ENCODE peak calls at places on chromosomes 4 and X, in nine cellular contexts. T is aorta, O is cardiac muscle cell, D is iPS DF 6.9, R is Peyer's patch, J is fibroblast of lung, H is body of pancreas, F is GM23248, K is uterus. L is an unnamed sample. For H3K27me3, the result is how much of the 10 kb centered on the place peaks cover.

GRCh38 chr4:1177274-1178141 is 5.1 kb upstream of the SPON2 start:
- DNase-seq in H (no peak), T (no peak), D (no peak), J (peak), F (peak), R (no peak), O (no peak), K (no peak), L (no peak)

GRCh38 chr4:93000914-93001313 is 697.1 kb downstream of the GRID2 start:
- DNase-seq in H (no peak), J (no peak), D (no peak), F (no peak), R (no peak), K (no peak), T (no peak), O (no peak), L (no peak)

GRCh38 chrX:151711787-151712186 is 4.0 kb upstream of the FATE1 start:
- DNase-seq in F (no peak), K (no peak), D (no peak), J (no peak), O (no peak), R (peak), T (peak), H (no peak), L (no peak)

GRCh38 chr4:25089058-25089763 is 58.5 kb upstream of the LGI2 start:
- DNase-seq in K (no peak), O (no peak), D (no peak), T (no peak), R (no peak), J (no peak), H (no peak), F (no peak), L (no peak)

GRCh38 chrX:101552714-101553113 is 2.4 kb downstream of the ARMCX1 start:
- DNase-seq in K (no peak), H (no peak), F (no peak), R (no peak), J (no peak), D (no peak), T (no peak), O (no peak), L (no peak)

GRCh38 chrX:119537487-119537886 is 27.7 kb downstream of the STEEP1 start:
- DNase-seq in F (no peak), H (no peak), K (no peak), R (no peak), J (no peak), O (no peak), D (no peak), T (no peak), L (no peak)

GRCh38 chrX:108735680-108736508 is 469 bp downstream of the IRS4 start:
- DNase-seq in T (peak), F (peak), J (peak), H (no peak), D (no peak), K (no peak), R (no peak), O (peak), L (no peak)

GRCh38 chr4:129428454-129428853 is 332.5 kb downstream of the C4orf33 start:
- DNase-seq in D (no peak), R (no peak), F (no peak), J (no peak), O (no peak), T (no peak), K (no peak), H (no peak), L (no peak)

GRCh38 chrX:19156223-19156622 is 34.0 kb upstream of the ADGRG2 start:
- DNase-seq in H (no peak), K (no peak), D (no peak), T (no peak), R (no peak), J (no peak), O (peak), F (peak), L (no peak)

GRCh38 chr4:48345542-48345941 is 4.2 kb downstream of the SLAIN2 start:
- DNase-seq in O (no peak), K (no peak), H (no peak), R (no peak), J (no peak), F (no peak), T (no peak), D (no peak), L (no peak)

GRCh38 chr4:184641022-184641421 is 8.2 kb downstream of the CASP3 start:
- DNase-seq in O (no peak), R (no peak), T (no peak), F (no peak), J (no peak), K (no peak), D (no peak), H (no peak), L (no peak)

GRCh38 chrX:20414781-20415445 is 148.2 kb upstream of the RPS6KA3 start:
- DNase-seq in K (no peak), R (no peak), T (no peak), D (no peak), J (peak), F (no peak), H (no peak), O (no peak), L (no peak)

GRCh38 chr4:14855719-14856075 is 146.6 kb upstream of the CPEB2 start:
- DNase-seq in F (no peak), R (no peak), T (no peak), H (no peak), J (no peak), D (no peak), K (no peak), O (no peak), L (no peak)

GRCh38 chr4:7970031-7970946 is 30.6 kb upstream of the AFAP1 start:
- DNase-seq in J (peak), D (no peak), F (peak), K (peak), T (no peak), O (no peak), H (no peak), R (peak), L (peak)

GRCh38 chr4:89248879-89249281 is 58.7 kb downstream of the GPRIN3 start:
- DNase-seq in R (no peak), O (no peak), J (no peak), H (peak), F (no peak), K (no peak), D (no peak), T (peak), L (no peak)

GRCh38 chr4:115082633-115083032 is 30.8 kb downstream of the NDST4 start:
- DNase-seq in T (no peak), D (no peak), O (no peak), K (no peak), H (no peak), R (no peak), F (no peak), J (no peak), L (no peak)

GRCh38 chr4:128544277-128544676 is 256.7 kb upstream of the PGRMC2 start:
- DNase-seq in O (no peak), F (no peak), K (no peak), J (no peak), R (no peak), D (no peak), T (no peak), H (no peak), L (no peak)

GRCh38 chr4:122874194-122874593 is 47.6 kb downstream of the FGF2 start:
- DNase-seq in F (peak), O (no peak), K (no peak), D (no peak), T (no peak), R (no peak), J (peak), H (no peak), L (no peak)

GRCh38 chr4:8913121-8913857 is 41.6 kb upstream of the HMX1 start:
- DNase-seq in T (peak), D (no peak), F (peak), K (no peak), J (no peak), H (peak), R (peak), O (no peak), L (no peak)

GRCh38 chrX:110145854-110146253 is 142.9 kb downstream of the TMEM164 start:
- DNase-seq in O (peak), H (no peak), T (no peak), F (peak), J (peak), R (peak), D (no peak), K (peak), L (no peak)

GRCh38 chr4:80142396-80143304 is 54.7 kb upstream of the PRDM8 start:
- DNase-seq in H (no peak), D (no peak), T (no peak), F (peak), O (no peak), K (no peak), J (no peak), R (no peak), L (no peak)

DNA sequence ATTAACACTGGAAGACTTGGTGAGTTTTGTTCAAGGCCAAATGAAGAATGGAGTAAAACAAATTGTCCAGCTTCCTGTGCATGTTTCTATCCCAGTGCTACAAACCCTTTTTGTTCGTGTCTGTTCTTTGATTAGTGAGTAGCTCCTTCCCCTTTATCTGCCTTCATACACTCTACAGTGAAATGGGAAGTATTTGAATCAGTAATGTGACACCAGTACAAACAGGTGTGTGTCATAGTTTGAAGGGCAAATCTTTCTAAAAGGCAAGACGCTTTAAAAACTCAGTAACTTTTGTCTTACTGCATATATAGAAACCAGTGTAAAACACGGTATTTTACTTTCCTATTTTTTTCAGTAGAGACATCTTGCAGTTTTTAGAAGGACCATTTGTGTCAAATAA is 5.9 kb downstream of the ARHGEF38 start:
- DNase-seq in O (no peak), H (no peak), D (no peak), R (no peak), F (no peak), K (no peak), T (no peak), J (no peak), L (no peak)
- H3K27me3 ChIP-seq in O (half or more), H (under half), D (under half), R (under half), F (under half), K (under half), T (under half), J (under half), L (under half)

DNA sequence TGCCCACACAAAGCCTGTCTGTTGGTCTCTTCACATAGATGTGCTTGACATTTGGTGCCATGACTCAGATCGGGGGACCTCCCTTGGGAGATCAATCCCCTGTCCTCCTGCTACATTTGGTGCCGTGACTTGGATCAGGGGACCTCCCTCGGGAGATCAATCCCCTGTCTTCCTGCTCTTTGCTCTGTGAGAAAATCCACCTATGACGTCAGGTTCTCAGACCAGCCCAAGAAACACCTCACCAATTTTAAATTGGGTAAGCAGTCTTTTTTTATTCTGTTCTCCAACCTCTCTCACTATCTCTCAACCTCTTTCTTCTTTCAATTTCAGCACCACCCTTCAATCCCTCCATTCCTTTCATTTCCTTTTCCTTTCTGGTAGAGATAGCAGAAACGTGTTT is 159.6 kb upstream of the AGTR2 start:
- DNase-seq in R (no peak), T (no peak), K (no peak), O (no peak), H (no peak), F (no peak), D (no peak), J (no peak), L (no peak)
- H3K27me3 ChIP-seq in R (under half), T (under half), K (under half), O (under half), H (under half), F (under half), D (under half), J (under half), L (under half)

GRCh38 chr4:151443777-151444176 is 34.8 kb downstream of the FHIP1A start:
- DNase-seq in H (no peak), F (no peak), O (no peak), T (no peak), J (no peak), K (no peak), R (no peak), D (no peak), L (no peak)
- H3K27me3 ChIP-seq in H (under half), F (under half), O (under half), T (under half), J (under half), K (under half), R (under half), D (under half), L (under half)

DNA sequence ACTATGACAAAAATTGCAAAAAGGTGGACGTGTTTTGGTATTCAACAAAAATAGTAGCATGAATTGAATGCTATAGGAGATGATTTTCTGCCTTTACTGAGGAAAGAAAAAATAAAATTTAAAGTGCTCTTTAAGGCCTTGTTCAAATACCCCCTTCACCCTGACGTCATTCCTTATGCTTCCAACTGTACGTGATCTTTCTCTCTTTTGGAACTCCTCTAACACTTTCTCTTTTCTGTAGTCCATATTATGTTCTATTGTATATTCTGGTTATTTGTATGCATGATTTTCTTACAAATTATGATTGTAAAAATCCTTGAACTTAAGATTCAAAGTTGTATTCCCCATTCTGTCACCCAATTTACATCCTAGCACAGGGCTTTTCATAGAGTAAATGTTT is 100.5 kb downstream of the POU4F2 start:
- DNase-seq in D (no peak), R (no peak), H (no peak), T (no peak), F (no peak), J (no peak), K (no peak), O (no peak), L (no peak)
- H3K27me3 ChIP-seq in D (under half), R (under half), H (under half), T (under half), F (under half), J (under half), K (under half), O (under half), L (under half)

GRCh38 chr4:173521474-173522159 is 8.4 kb downstream of the HAND2 start:
- DNase-seq in D (no peak), F (no peak), J (no peak), H (no peak), O (peak), T (peak), R (no peak), K (no peak), L (no peak)

GRCh38 chr4:173519130-173520101 is 10.6 kb downstream of the HAND2 start:
- DNase-seq in D (no peak), H (no peak), K (peak), O (peak), T (no peak), R (no peak), J (no peak), F (peak), L (no peak)

GRCh38 chr4:173522160-173522873 is 7.7 kb downstream of the HAND2 start:
- DNase-seq in H (peak), F (peak), O (peak), R (peak), T (peak), J (peak), D (no peak), K (peak), L (no peak)

GRCh38 chr4:173522874-173523395 is 7.1 kb downstream of the HAND2 start:
- DNase-seq in F (peak), O (no peak), J (no peak), H (no peak), T (no peak), R (no peak), D (no peak), K (no peak), L (no peak)

GRCh38 chr4:173520921-173521473 is 9.0 kb downstream of the HAND2 start:
- DNase-seq in H (no peak), J (no peak), R (no peak), D (no peak), F (peak), K (no peak), T (no peak), O (peak), L (no peak)
- H3K27me3 ChIP-seq in H (under half), J (half or more), R (under half), D (half or more), F (under half), K (under half), T (under half), O (under half), L (half or more)

GRCh38 chr4:107643021-107643420 is 77.0 kb downstream of the PAPSS1 start:
- DNase-seq in H (no peak), D (no peak), F (no peak), J (no peak), O (no peak), R (no peak), T (no peak), K (no peak), L (no peak)
- H3K27me3 ChIP-seq in H (under half), D (under half), F (under half), J (under half), O (under half), R (under half), T (under half), K (under half), L (under half)

GRCh38 chrX:69173906-69174305 is 8.7 kb upstream of the PJA1 start:
- DNase-seq in D (no peak), J (no peak), K (no peak), H (no peak), F (no peak), O (no peak), R (no peak), T (no peak), L (no peak)

GRCh38 chrX:69179380-69179911 is 14.2 kb upstream of the PJA1 start:
- DNase-seq in K (peak), T (no peak), R (no peak), D (no peak), F (no peak), O (peak), H (no peak), J (peak), L (no peak)

GRCh38 chrX:69177511-69178162 is 12.4 kb upstream of the PJA1 start:
- DNase-seq in D (no peak), H (no peak), F (no peak), R (no peak), O (no peak), J (no peak), K (no peak), T (no peak), L (no peak)

GRCh38 chrX:69182818-69183375 is 17.6 kb upstream of the PJA1 start:
- DNase-seq in F (peak), H (no peak), D (no peak), R (no peak), J (no peak), O (no peak), K (no peak), T (no peak), L (no peak)

GRCh38 chrX:69178592-69178991 is 13.3 kb upstream of the PJA1 start:
- DNase-seq in T (no peak), R (no peak), D (no peak), H (no peak), O (no peak), J (no peak), K (no peak), F (no peak), L (no peak)
- H3K27me3 ChIP-seq in T (under half), R (under half), D (under half), H (under half), O (under half), J (under half), K (under half), F (under half), L (under half)